ENCODE peak calls at places on chromosomes 16 and 17, in four cellular contexts. A is T-helper 1 cell, G is endothelial cell of umbilical vein, R is hepatocyte. H is an unnamed sample.

GRCh38 chr17:75526555-75527270 is 1.2 kb downstream of the LLGL2 start:
- DNase-seq in R (no peak), A (no peak), G (no peak), H (no peak)

GRCh38 chr17:29835438-29836351 is 94.3 kb downstream of the SSH2 start:
- DNase-seq in R (no peak), G (no peak), A (no peak), H (no peak)

GRCh38 chr17:75808905-75809621 is 24.5 kb downstream of the UNK start:
- DNase-seq in A (no peak), R (no peak), G (no peak), H (no peak)

GRCh38 chr17:44829558-44830358 is at the start of gene GJC1:
- DNase-seq in G (peak; percentile 58), R (peak; percentile 69), A (no peak), H (no peak)

GRCh38 chr17:78131172-78132085 is 858 bp downstream of the TMC8 start:
- DNase-seq in G (no peak), A (peak; percentile 66), R (no peak), H (no peak)

GRCh38 chr17:29555840-29556239 is 11.0 kb downstream of the ABHD15 start:
- DNase-seq in G (no peak), R (peak; percentile 68), A (no peak), H (no peak)

GRCh38 chr16:8070501-8070900 is 519.8 kb downstream of the TMEM114 start:
- DNase-seq in R (no peak), G (no peak), A (no peak), H (no peak)

GRCh38 chr17:40177275-40177874 is at the start of gene RAPGEFL1:
- DNase-seq in G (peak; percentile 74), R (peak; percentile 92), A (peak; percentile 81), H (no peak)

GRCh38 chr17:77127735-77128361 is 12.9 kb upstream of the SEC14L1 start:
- DNase-seq in A (peak; percentile 95), R (no peak), G (no peak), H (no peak)

GRCh38 chr16:67216612-67217490 is 10.1 kb upstream of the TMEM208 start:
- DNase-seq in A (no peak), R (no peak), G (peak; percentile 66), H (no peak)

GRCh38 chr17:29726721-29727252 is 104.1 kb upstream of the CORO6 start:
- DNase-seq in R (no peak), G (peak; percentile 96), A (peak; percentile 43), H (no peak)

GRCh38 chr16:84225126-84225525 is 14.7 kb downstream of the KCNG4 start:
- DNase-seq in G (no peak), R (no peak), A (no peak), H (no peak)

GRCh38 chr16:4285167-4285566 is 12.3 kb upstream of the TFAP4 start:
- DNase-seq in R (no peak), G (no peak), A (no peak), H (no peak)

GRCh38 chr17:81509048-81509686 is 3.4 kb downstream of the ACTG1 start:
- DNase-seq in G (peak; percentile 29), A (peak; percentile 37), R (no peak), H (no peak)

GRCh38 chr17:81428121-81428515 is 32.9 kb downstream of the BAHCC1 start:
- DNase-seq in G (no peak), A (no peak), R (no peak), H (no peak)

GRCh38 chr16:86205521-86206245 is 304.6 kb upstream of the FOXF1 start:
- DNase-seq in G (no peak), A (no peak), R (no peak), H (no peak)

GRCh38 chr17:14622622-14623101 is 321.8 kb downstream of the HS3ST3B1 start:
- DNase-seq in A (no peak), G (no peak), R (peak; percentile 47), H (no peak)

GRCh38 chr16:53768593-53768992 is 64.6 kb downstream of the FTO start:
- DNase-seq in R (peak; percentile 20), G (no peak), A (peak; percentile 10), H (no peak)

GRCh38 chr16:1781758-1782407 is 488 bp downstream of the SPSB3 start:
- DNase-seq in R (no peak), G (peak; percentile 26), A (peak; percentile 27), H (no peak)

GRCh38 chr16:49597796-49598195 is 224.2 kb downstream of the C16orf78 start:
- DNase-seq in A (no peak), G (no peak), R (no peak), H (no peak)

GRCh38 chr16:3401719-3402397 is 843 bp downstream of the ZNF174 start:
- DNase-seq in R (peak; percentile 19), A (no peak), G (no peak), H (no peak)

GRCh38 chr17:10198509-10199249 is at the start of gene GAS7:
- DNase-seq in R (peak; percentile 84), A (peak; percentile 33), G (no peak), H (no peak)

GRCh38 chr16:53620476-53620875 is 83.2 kb downstream of the RPGRIP1L start:
- DNase-seq in A (no peak), R (no peak), G (no peak), H (no peak)

GRCh38 chr17:336110-337021 is 16.2 kb downstream of the RPH3AL start:
- DNase-seq in A (no peak), G (peak; percentile 36), R (no peak), H (no peak)

GRCh38 chr16:1458336-1458976 is 14.1 kb upstream of the CCDC154 start:
- DNase-seq in R (no peak), A (no peak), G (no peak), H (no peak)

GRCh38 chr17:39230361-39230760 is 4.6 kb upstream of the STAC2 start:
- DNase-seq in R (no peak), G (no peak), A (no peak), H (no peak)

GRCh38 chr16:72753883-72754282 is 294.0 kb downstream of the ZFHX3 start:
- DNase-seq in R (no peak), G (no peak), A (no peak), H (no peak)

GRCh38 chr17:3679186-3680126 is 10.8 kb downstream of the EMC6 start:
- DNase-seq in G (no peak), R (no peak), A (no peak), H (no peak)

GRCh38 chr17:80219013-80219776 is 938 bp downstream of the SGSH start:
- DNase-seq in G (peak; percentile 55), A (peak; percentile 90), R (peak; percentile 75), H (peak; percentile 48)

GRCh38 chr17:5000237-5000639 is 2.5 kb downstream of the KIF1C start:
- DNase-seq in A (no peak), G (no peak), R (no peak), H (no peak)

GRCh38 chr17:76791053-76791980 is 53.4 kb downstream of the MFSD11 start:
- DNase-seq in G (peak; percentile 53), A (peak; percentile 56), R (peak; percentile 26), H (no peak)

GRCh38 chr16:77514500-77515225 is 79.8 kb upstream of the ADAMTS18 start:
- DNase-seq in A (no peak), G (no peak), R (no peak), H (no peak)

GRCh38 chr17:74953129-74953687 is 17.5 kb downstream of the OTOP3 start:
- DNase-seq in R (peak; percentile 51), G (no peak), A (no peak), H (no peak)

GRCh38 chr16:82034981-82035612 is at the start of gene HSD17B2:
- DNase-seq in R (peak; percentile 64), A (no peak), G (peak; percentile 16), H (no peak)

GRCh38 chr17:47208744-47209488 is at the start of gene MYL4:
- DNase-seq in G (no peak), A (no peak), R (no peak), H (no peak)

GRCh38 chr17:72359811-72360210 is 239.0 kb downstream of the SOX9 start:
- DNase-seq in R (no peak), G (no peak), A (no peak), H (no peak)

GRCh38 chr17:74608511-74608910 is 15.0 kb downstream of the CD300E start:
- DNase-seq in A (no peak), G (no peak), R (no peak), H (no peak)